ENCODE peak calls at places on chromosomes 7 and 10, in seven cellular contexts. S is left ventricle myocardium inferior, I is SK-N-SH, P is endodermal cell, H is spleen, G is fibroblast of lung, M is transverse colon. A is an unnamed sample.
A peak's percentile ranks its signal among the peaks of the same experiment; 100 is the strongest.

GRCh38 chr7:22356010-22356854 is 722 bp downstream of the RAPGEF5 start:
- DNase-seq in S (no peak), P (peak; percentile 75), H (peak; percentile 78), G (no peak), M (peak; percentile 52), I (peak; percentile 33), A (no peak)

GRCh38 chr10:76733441-76733840 is 904.2 kb downstream of the KCNMA1 start:
- DNase-seq in G (no peak), P (no peak), H (no peak), S (no peak), M (no peak), I (no peak), A (no peak)

GRCh38 chr10:21263839-21264238 is 261.6 kb downstream of the SKIDA1 start:
- DNase-seq in G (no peak), S (no peak), P (no peak), H (no peak), M (no peak), I (no peak), A (no peak)

GRCh38 chr10:58704226-58705200 is 191.8 kb downstream of the BICC1 start:
- DNase-seq in I (no peak), P (no peak), G (peak; percentile 89), M (no peak), H (no peak), S (no peak), A (peak; percentile 61)

GRCh38 chr7:37289347-37289746 is 159.3 kb downstream of the ELMO1 start:
- DNase-seq in G (no peak), P (no peak), S (no peak), M (no peak), H (no peak), I (peak; percentile 54), A (no peak)

GRCh38 chr10:18737236-18737635 is 78.0 kb downstream of the ARL5B start:
- DNase-seq in G (peak; percentile 69), M (no peak), H (no peak), P (no peak), S (no peak), I (no peak), A (no peak)

GRCh38 chr7:24756989-24757798 is at the start of gene GSDME:
- DNase-seq in I (peak; percentile 96), S (peak; percentile 68), P (peak; percentile 86), M (peak; percentile 38), H (peak; percentile 82), G (peak; percentile 68), A (peak; percentile 12)

GRCh38 chr7:122199171-122199570 is 55.1 kb upstream of the AASS start:
- DNase-seq in S (no peak), G (peak; percentile 27), H (no peak), P (no peak), I (no peak), M (no peak), A (no peak)

GRCh38 chr7:73774923-73775322 is 4.9 kb upstream of the CLDN3 start:
- DNase-seq in H (no peak), P (no peak), I (no peak), S (no peak), M (no peak), G (peak; percentile 34), A (no peak)

GRCh38 chr10:78742730-78743615 is 325.8 kb upstream of the ZMIZ1 start:
- DNase-seq in H (no peak), S (no peak), P (no peak), I (peak; percentile 84), G (no peak), M (no peak), A (no peak)

GRCh38 chr10:79444243-79445119 is 943 bp downstream of the ZCCHC24 start:
- DNase-seq in P (peak; percentile 85), H (peak; percentile 92), G (peak; percentile 60), S (peak; percentile 81), I (peak; percentile 78), M (peak; percentile 56), A (peak; percentile 43)

GRCh38 chr10:131179386-131179785 is 132.1 kb downstream of the TCERG1L start:
- DNase-seq in P (peak; percentile 51), I (no peak), H (peak; percentile 58), S (no peak), M (no peak), G (no peak), A (no peak)

GRCh38 chr7:98133181-98133580 is 26.5 kb downstream of the LMTK2 start:
- DNase-seq in I (no peak), G (peak; percentile 27), S (no peak), H (no peak), P (no peak), M (peak; percentile 22), A (peak; percentile 5)

GRCh38 chr7:27873981-27874957 is 134.3 kb downstream of the TAX1BP1 start:
- DNase-seq in H (no peak), I (no peak), S (peak; percentile 61), G (peak; percentile 50), P (no peak), M (peak; percentile 49), A (peak; percentile 27)

GRCh38 chr10:76911184-76911583 is 726.4 kb downstream of the KCNMA1 start:
- DNase-seq in P (no peak), G (no peak), I (no peak), S (no peak), H (no peak), M (peak; percentile 26), A (no peak)

GRCh38 chr10:9015005-9015404 is 960.5 kb downstream of the GATA3 start:
- DNase-seq in S (no peak), I (no peak), P (no peak), M (no peak), G (peak; percentile 72), H (no peak), A (no peak)

GRCh38 chr10:97154162-97154561 is 31.6 kb downstream of the SLIT1 start:
- DNase-seq in G (no peak), I (no peak), P (peak; percentile 38), S (no peak), M (no peak), H (peak; percentile 17), A (no peak)

GRCh38 chr7:157021071-157021891 is 10.8 kb upstream of the MNX1 start:
- DNase-seq in H (peak; percentile 66), S (no peak), M (no peak), P (peak; percentile 67), I (peak; percentile 57), G (no peak), A (no peak)

GRCh38 chr10:97336942-97337719 is 2.6 kb upstream of the FRAT2 start:
- DNase-seq in I (no peak), H (no peak), G (no peak), M (peak; percentile 80), P (peak; percentile 87), S (no peak), A (no peak)

GRCh38 chr10:122144199-122144598 is 126.9 kb upstream of the BTBD16 start:
- DNase-seq in S (no peak), M (no peak), I (no peak), H (no peak), G (no peak), P (no peak), A (no peak)

GRCh38 chr10:113139695-113140094 is 189.6 kb downstream of the TCF7L2 start:
- DNase-seq in I (peak; percentile 37), H (no peak), S (no peak), M (no peak), P (no peak), G (peak; percentile 27), A (peak; percentile 20)

GRCh38 chr7:38673795-38674194 is 42.6 kb upstream of the AMPH start:
- DNase-seq in P (no peak), I (no peak), S (no peak), G (peak; percentile 25), M (no peak), H (no peak), A (peak; percentile 77)

GRCh38 chr7:64830926-64831325 is 36.7 kb downstream of the ZNF138 start:
- DNase-seq in P (no peak), S (no peak), G (no peak), M (no peak), I (no peak), H (no peak), A (no peak)

GRCh38 chr10:118017071-118017740 is 29.5 kb downstream of the RAB11FIP2 start:
- DNase-seq in P (no peak), M (no peak), I (no peak), G (no peak), S (no peak), H (no peak), A (no peak)

GRCh38 chr7:5636446-5636835 is 145.0 kb downstream of the RNF216 start:
- DNase-seq in H (no peak), G (peak; percentile 23), S (no peak), I (no peak), P (no peak), M (no peak), A (no peak)

GRCh38 chr10:110556993-110557601 is 10.4 kb upstream of the SMC3 start:
- DNase-seq in M (peak; percentile 40), G (peak; percentile 52), P (peak; percentile 80), I (peak; percentile 41), S (no peak), H (peak; percentile 19), A (peak; percentile 43)

GRCh38 chr10:109427421-109427820 is 495.9 kb downstream of the XPNPEP1 start:
- DNase-seq in H (no peak), G (peak; percentile 34), M (no peak), I (no peak), S (no peak), P (no peak), A (no peak)
- TF ChIP-seq CTCF in H (no peak), G (peak; percentile 37), M (no peak), I (peak; percentile 58), S (no peak), P (peak; percentile 65), A (peak; percentile 21)

DNA sequence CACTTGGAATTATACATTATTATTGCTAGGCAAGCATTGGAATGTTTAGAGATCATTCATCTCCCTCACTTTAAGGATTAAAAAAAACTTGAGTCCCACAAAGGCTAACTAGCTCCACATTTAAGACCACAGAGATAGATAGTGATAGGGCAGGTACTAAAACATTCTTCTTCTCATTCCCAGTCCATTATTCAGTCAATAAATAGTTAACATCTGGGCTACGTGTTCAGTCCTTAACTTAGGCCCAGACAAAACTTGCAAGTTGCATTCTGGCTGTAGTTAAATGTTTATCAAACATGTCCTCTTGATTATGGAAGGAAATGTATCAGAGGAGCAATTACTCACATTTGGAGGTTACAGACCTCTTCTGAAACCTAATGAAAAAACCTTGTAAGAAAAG is 2.4 kb downstream of the GNG11 start:
- DNase-seq in H (no peak), M (no peak), S (no peak), I (no peak), P (no peak), G (peak; percentile 55), A (no peak)
- H3K27ac ChIP-seq in H (peak overlapping the region; percentile 90), M (peak overlapping the region; percentile 39), S (peak overlapping the region; percentile 94), I (peak overlapping the region; percentile 98), P (no peak overlapping the region), G (peak overlapping the region; percentile 0), A (no peak overlapping the region)

DNA sequence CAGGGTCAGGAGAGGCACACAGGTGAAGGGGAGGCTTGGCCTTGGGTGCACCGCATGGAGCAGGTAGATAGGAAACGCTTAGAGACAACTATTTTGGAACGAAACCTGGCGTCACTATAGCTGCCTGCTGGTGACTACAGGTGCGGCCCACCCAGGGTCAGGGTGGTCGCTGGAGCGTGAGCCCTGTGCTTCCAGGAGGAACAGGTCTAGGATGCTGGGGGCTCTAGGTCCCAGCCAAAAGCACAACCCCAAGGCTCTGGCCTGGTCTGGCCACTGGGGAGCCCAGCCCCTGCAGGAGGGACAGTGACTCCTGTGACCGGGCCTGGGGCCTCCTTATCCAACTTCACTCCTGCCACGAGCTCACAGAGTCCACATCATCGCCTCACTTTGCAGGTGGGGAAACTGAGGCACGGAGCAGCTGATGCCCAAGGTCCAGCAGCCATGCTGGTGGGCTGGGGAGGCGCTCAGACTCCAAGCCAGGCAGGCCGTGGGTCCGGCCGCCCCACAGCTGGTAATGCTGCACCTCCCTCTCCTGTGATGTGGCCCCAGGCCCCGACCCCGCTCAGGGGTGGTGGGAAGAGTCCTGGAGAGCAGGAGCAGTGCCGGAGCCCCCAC is 9.0 kb downstream of the LFNG start:
- DNase-seq in M (no peak), I (no peak), H (peak; percentile 86), P (no peak), G (no peak), S (no peak), A (no peak)
- H3K4me3 ChIP-seq in M (no peak overlapping the region), I (no peak overlapping the region), H (peak overlapping the region; percentile 64), P (no peak overlapping the region), G (no peak overlapping the region), S (no peak overlapping the region), A (no peak overlapping the region)

GRCh38 chr10:95864906-95865813 is 42.6 kb upstream of the CC2D2B start:
- DNase-seq in S (no peak), P (peak; percentile 79), G (peak; percentile 75), H (no peak), M (peak; percentile 18), I (peak; percentile 35), A (peak; percentile 77)
- TF ChIP-seq CTCF in S (peak; percentile 72), P (peak; percentile 87), G (peak; percentile 80), H (peak; percentile 68), M (peak; percentile 49), I (peak; percentile 62), A (peak; percentile 91)